ENCODE peak calls at places on chromosomes 6 and 20, in eight cellular contexts. X is Calu3, B is left lung, H is dorsolateral prefrontal cortex, T is AG09319, U is heart right ventricle, A is HFFc6, Y is AG04450. L is an unnamed sample.

GRCh38 chr20:34525342-34525708 is 9.1 kb downstream of the DYNLRB1 start:
- DNase-seq in X (no peak), B (no peak), Y (no peak), A (peak), U (no peak), T (no peak), H (no peak), L (no peak)

GRCh38 chr20:3315110-3315509 is 76.1 kb upstream of the SLC4A11 start:
- DNase-seq in A (no peak), U (no peak), B (no peak), H (no peak), Y (no peak), X (no peak), T (no peak), L (no peak)

GRCh38 chr6:97440590-97441176 is 157.7 kb upstream of the MMS22L start:
- DNase-seq in X (peak), T (no peak), U (peak), H (peak), Y (no peak), B (no peak), A (peak), L (no peak)

GRCh38 chr6:170227521-170227983 is 63.3 kb downstream of the DLL1 start:
- DNase-seq in B (peak), U (no peak), H (peak), X (peak), A (no peak), Y (no peak), T (no peak), L (no peak)

GRCh38 chr6:152348116-152348515 is 289.0 kb downstream of the SYNE1 start:
- DNase-seq in H (no peak), A (peak), U (no peak), Y (no peak), B (no peak), T (no peak), X (no peak), L (no peak)

GRCh38 chr20:32536861-32537656 is 48.1 kb downstream of the NOL4L start:
- DNase-seq in H (no peak), T (no peak), Y (no peak), B (peak), A (no peak), U (no peak), X (peak), L (no peak)

GRCh38 chr20:57792386-57793095 is 82.7 kb upstream of the PMEPA1 start:
- DNase-seq in T (no peak), Y (no peak), A (no peak), U (no peak), B (no peak), H (no peak), X (no peak), L (no peak)

GRCh38 chr20:58555078-58555765 is 40.0 kb upstream of the APCDD1L start:
- DNase-seq in Y (peak), A (peak), H (no peak), X (no peak), T (peak), U (no peak), B (no peak), L (peak)

GRCh38 chr20:31871602-31871954 is 1.1 kb downstream of the TTLL9 start:
- DNase-seq in T (no peak), U (no peak), Y (no peak), B (no peak), X (no peak), H (no peak), A (no peak), L (no peak)

GRCh38 chr6:142518126-142518525 is 216.3 kb downstream of the ADGRG6 start:
- DNase-seq in T (no peak), B (no peak), H (no peak), Y (no peak), X (peak), U (no peak), A (no peak), L (no peak)

GRCh38 chr20:34364013-34364382 is 925 bp downstream of the ITCH start:
- DNase-seq in Y (no peak), U (peak), T (no peak), A (peak), B (no peak), X (peak), H (no peak), L (no peak)

GRCh38 chr20:54093423-54094267 is 23.3 kb upstream of the BCAS1 start:
- DNase-seq in B (no peak), Y (no peak), X (no peak), H (no peak), A (no peak), T (no peak), U (no peak), L (no peak)

GRCh38 chr6:25868784-25869183 is 5.3 kb downstream of the SLC17A3 start:
- DNase-seq in Y (no peak), X (no peak), B (no peak), T (no peak), H (no peak), A (no peak), U (no peak), L (no peak)

GRCh38 chr6:159107451-159108260 is 61.5 kb upstream of the FNDC1 start:
- DNase-seq in B (no peak), T (no peak), U (no peak), H (no peak), X (no peak), A (no peak), Y (no peak), L (no peak)

GRCh38 chr20:15012551-15012950 is 675.1 kb upstream of the FLRT3 start:
- DNase-seq in H (no peak), A (no peak), U (no peak), X (no peak), B (peak), T (no peak), Y (no peak), L (no peak)

GRCh38 chr6:158111987-158112386 is 56.1 kb downstream of the SERAC1 start:
- DNase-seq in Y (no peak), X (no peak), A (no peak), H (no peak), B (no peak), T (no peak), U (no peak), L (no peak)

GRCh38 chr20:19451591-19452295 is 239.3 kb downstream of the SLC24A3 start:
- DNase-seq in X (no peak), U (no peak), Y (no peak), B (no peak), H (no peak), T (no peak), A (no peak), L (no peak)

GRCh38 chr20:35739294-35740163 is 2.5 kb downstream of the RBM39 start:
- DNase-seq in B (no peak), A (peak), U (no peak), H (no peak), T (no peak), Y (no peak), X (peak), L (no peak)

DNA sequence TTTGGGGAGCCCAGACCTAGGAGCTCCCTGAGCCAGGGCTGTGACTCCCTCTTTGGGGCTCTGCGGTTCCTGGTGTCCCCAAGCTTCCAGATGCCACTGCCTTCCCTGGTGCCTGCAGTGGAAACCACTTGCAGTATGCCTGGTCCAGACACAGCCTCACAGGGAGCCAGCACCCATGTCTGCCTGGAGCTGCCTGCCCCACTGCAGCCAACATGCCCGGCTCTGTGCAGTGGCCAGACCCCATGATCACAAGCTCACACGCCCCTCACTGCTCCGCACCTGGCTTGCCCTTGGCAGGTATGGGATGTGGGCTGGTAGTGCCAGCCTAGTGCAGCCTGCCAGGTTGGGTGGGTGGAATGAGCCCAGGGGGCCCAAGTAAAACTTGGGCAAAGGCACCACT is 644.8 kb downstream of the HTR1B start:
- DNase-seq in T (no peak), B (peak), H (no peak), A (no peak), X (no peak), Y (no peak), U (no peak), L (no peak)
- TF ChIP-seq CTCF in T (no peak), B (no peak), H (no peak), A (no peak), X (no peak), Y (no peak), U (no peak), L (no peak)

DNA sequence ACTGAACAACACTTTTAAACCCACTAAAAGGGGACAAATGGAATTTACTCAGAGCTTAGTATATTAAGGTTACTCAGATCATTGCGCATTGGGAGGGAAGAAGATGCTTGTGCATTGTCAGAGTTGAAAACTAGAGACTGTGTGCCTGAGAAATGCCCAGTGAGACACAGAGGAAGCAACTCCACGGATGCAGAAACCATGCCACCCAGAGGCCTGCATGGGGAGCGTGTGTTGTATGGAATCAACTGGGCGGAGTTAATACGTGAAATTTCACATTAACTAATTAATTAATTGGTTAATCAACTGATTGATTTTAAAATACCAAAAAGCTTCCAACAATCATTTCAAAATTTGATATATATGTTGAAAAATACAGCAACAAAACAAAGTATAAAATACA is 391.6 kb downstream of the PLCB1 start:
- DNase-seq in B (no peak), H (no peak), X (no peak), U (no peak), Y (no peak), T (no peak), A (no peak), L (no peak)
- TF ChIP-seq CTCF in B (no peak), H (no peak), X (no peak), U (peak), Y (peak), T (no peak), A (no peak), L (no peak)

GRCh38 chr6:29414588-29414987 is at the start of gene OR12D1:
- DNase-seq in B (no peak), Y (no peak), U (no peak), A (no peak), T (no peak), X (peak), H (no peak), L (no peak)
- TF ChIP-seq CTCF in B (no peak), Y (no peak), U (no peak), A (no peak), T (no peak), X (peak), H (no peak), L (no peak)

GRCh38 chr6:43129434-43130194 is 41.5 kb upstream of the SRF start:
- DNase-seq in A (no peak), B (no peak), Y (no peak), T (no peak), X (peak), H (no peak), U (no peak), L (no peak)
- TF ChIP-seq CTCF in A (peak), B (peak), Y (peak), T (peak), X (peak), H (no peak), U (peak), L (peak)

DNA sequence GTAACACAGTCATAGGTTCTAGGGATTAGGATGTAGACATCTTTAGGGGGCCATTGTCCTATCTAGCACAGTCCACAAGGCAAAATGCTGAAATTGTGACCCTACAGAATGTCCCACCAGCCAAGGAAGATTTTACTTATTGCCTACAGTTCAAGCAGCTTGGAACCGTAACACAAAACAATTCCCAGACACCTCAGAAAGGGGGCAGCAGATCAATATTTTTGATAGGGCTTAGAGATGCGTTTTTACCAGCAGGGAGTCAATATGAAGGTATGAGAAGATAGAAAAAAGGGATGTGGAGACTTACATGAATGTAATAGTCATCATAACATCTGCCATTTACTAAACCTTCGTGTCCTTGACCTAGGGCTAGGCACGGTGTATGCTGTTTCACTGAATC is 81.0 kb downstream of the TMEM170B start:
- DNase-seq in U (no peak), H (no peak), T (no peak), B (no peak), A (no peak), X (no peak), Y (no peak), L (no peak)
- TF ChIP-seq CTCF in U (peak), H (no peak), T (peak), B (no peak), A (peak), X (no peak), Y (peak), L (peak)

GRCh38 chr20:21832442-21833152 is 127.1 kb downstream of the PAX1 start:
- DNase-seq in U (no peak), Y (no peak), B (no peak), X (no peak), H (no peak), A (no peak), T (no peak), L (no peak)
- TF ChIP-seq CTCF in U (no peak), Y (no peak), B (no peak), X (no peak), H (no peak), A (no peak), T (no peak), L (no peak)

GRCh38 chr6:68343901-68344300 is 291.2 kb upstream of the ADGRB3 start:
- DNase-seq in U (no peak), T (no peak), Y (no peak), B (no peak), A (no peak), X (peak), H (no peak), L (no peak)
- TF ChIP-seq CTCF in U (peak), T (no peak), Y (peak), B (no peak), A (no peak), X (no peak), H (peak), L (no peak)

DNA sequence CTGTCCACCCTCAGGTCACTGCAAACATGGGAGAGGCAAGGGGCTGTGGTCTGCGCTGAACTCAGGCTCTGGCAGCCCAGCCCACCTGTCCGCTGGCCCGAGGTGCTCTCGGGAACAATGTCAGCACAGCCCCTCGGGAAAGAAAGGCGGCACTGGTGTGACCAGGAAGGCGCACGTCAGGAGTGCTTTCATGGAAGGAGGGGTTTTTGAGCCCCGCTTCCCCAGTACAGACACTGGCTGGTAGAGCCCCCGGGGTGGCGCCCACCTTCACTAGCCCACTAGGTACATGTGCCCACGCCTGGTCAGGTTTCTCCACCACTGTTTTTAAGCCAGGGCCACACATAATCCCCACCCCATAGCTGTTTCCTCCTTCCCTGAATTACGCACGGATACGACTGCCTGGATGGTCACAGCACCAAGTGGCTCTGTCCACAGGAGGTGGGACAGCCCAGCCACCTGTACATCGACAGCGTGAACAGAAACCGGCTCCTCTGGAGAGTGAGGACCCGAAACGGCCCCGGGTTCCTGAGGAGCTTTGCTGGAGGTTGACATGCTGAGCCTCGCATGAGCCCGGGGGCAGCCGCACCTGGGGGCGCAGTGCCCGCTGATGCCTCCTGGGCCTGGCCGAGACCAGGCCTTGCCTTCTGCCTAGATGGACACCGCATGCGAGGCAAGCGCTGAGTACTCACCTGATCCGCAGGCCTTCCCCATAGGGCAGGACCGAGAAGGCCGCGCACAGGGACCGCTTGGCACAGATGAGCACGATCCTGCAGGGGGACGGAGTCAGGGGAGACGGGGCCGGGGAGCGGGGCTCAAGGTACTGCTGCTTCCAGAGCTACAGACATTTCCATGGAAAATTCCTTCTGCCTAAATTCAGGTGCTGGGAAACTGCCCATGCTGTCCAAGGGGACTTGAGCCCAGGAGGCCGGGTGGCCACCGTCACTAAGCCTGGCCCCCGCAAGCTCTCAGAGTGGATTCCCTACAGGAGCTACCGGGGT is 7.6 kb downstream of the RPS21 start:
- DNase-seq in A (no peak), B (no peak), T (no peak), H (no peak), Y (no peak), X (no peak), U (no peak), L (no peak)
- TF ChIP-seq CTCF in A (no peak), B (no peak), T (no peak), H (no peak), Y (no peak), X (no peak), U (no peak), L (no peak)